ENCODE peak calls at places on chromosome 13, in five cellular contexts. T is HL-60, A is ovary, W is GM20000, G is GM12878. X is an unnamed sample.

GRCh38 chr13:32060319-32060924 is 28.8 kb downstream of the FRY start:
- DNase-seq in T (no peak), A (no peak), W (no peak), G (no peak), X (no peak)

GRCh38 chr13:93721483-93721882 is 494.9 kb downstream of the GPC6 start:
- DNase-seq in T (no peak), A (no peak), W (no peak), G (no peak), X (no peak)

GRCh38 chr13:23321534-23322241 is 111.8 kb downstream of the SACS start:
- DNase-seq in T (no peak), A (no peak), W (peak), G (peak), X (no peak)

GRCh38 chr13:100269837-100270236 is 180.9 kb downstream of the PCCA start:
- DNase-seq in T (peak), A (peak), W (no peak), G (no peak), X (no peak)

GRCh38 chr13:93502071-93502470 is 275.5 kb downstream of the GPC6 start:
- DNase-seq in T (no peak), A (no peak), W (no peak), G (no peak), X (no peak)

GRCh38 chr13:25181597-25181996 is 9.5 kb upstream of the AMER2 start:
- DNase-seq in T (no peak), A (no peak), W (peak), G (no peak), X (no peak)

GRCh38 chr13:49418206-49418605 is 25.7 kb downstream of the CAB39L start:
- DNase-seq in T (no peak), A (no peak), W (no peak), G (no peak), X (no peak)

GRCh38 chr13:97116754-97117153 is 105.4 kb upstream of the MBNL2 start:
- DNase-seq in T (no peak), A (no peak), W (no peak), G (no peak), X (no peak)

GRCh38 chr13:40477623-40478608 is 188.5 kb downstream of the FOXO1 start:
- DNase-seq in T (no peak), A (no peak), W (no peak), G (no peak), X (no peak)

GRCh38 chr13:50365683-50366391 is 350.6 kb downstream of the KCNRG start:
- DNase-seq in T (no peak), A (no peak), W (no peak), G (peak), X (no peak)

GRCh38 chr13:32381539-32381938 is 46.4 kb downstream of the N4BP2L1 start:
- DNase-seq in T (no peak), A (no peak), W (peak), G (no peak), X (no peak)

GRCh38 chr13:102191951-102192461 is 209.8 kb downstream of the FGF14 start:
- DNase-seq in T (no peak), A (no peak), W (no peak), G (no peak), X (no peak)

GRCh38 chr13:40452741-40453665 is 213.4 kb downstream of the FOXO1 start:
- DNase-seq in T (no peak), A (no peak), W (no peak), G (no peak), X (no peak)

GRCh38 chr13:40878823-40879222 is 89.4 kb downstream of the SLC25A15 start:
- DNase-seq in T (no peak), A (no peak), W (no peak), G (no peak), X (no peak)

GRCh38 chr13:79557666-79558065 is 76.7 kb downstream of the NDFIP2 start:
- DNase-seq in T (no peak), A (no peak), W (no peak), G (no peak), X (no peak)

GRCh38 chr13:70893832-70894231 is 785.6 kb upstream of the KLHL1 start:
- DNase-seq in T (peak), A (no peak), W (no peak), G (peak), X (no peak)

GRCh38 chr13:99280166-99280565 is 22.0 kb upstream of the GPR18 start:
- DNase-seq in T (peak), A (no peak), W (no peak), G (no peak), X (no peak)

GRCh38 chr13:23956106-23956505 is 58.8 kb upstream of the C1QTNF9B start:
- DNase-seq in T (no peak), A (no peak), W (no peak), G (no peak), X (no peak)

GRCh38 chr13:95360464-95361097 is 59.3 kb upstream of the ABCC4 start:
- DNase-seq in T (no peak), A (no peak), W (no peak), G (no peak), X (no peak)

GRCh38 chr13:98591721-98592352 is 14.9 kb upstream of the STK24 start:
- DNase-seq in T (no peak), A (no peak), W (no peak), G (no peak), X (no peak)

GRCh38 chr13:37306778-37307544 is 201.5 kb upstream of the CSNK1A1L start:
- DNase-seq in T (no peak), A (no peak), W (no peak), G (no peak), X (no peak)

GRCh38 chr13:64347662-64348061 is 2882.5 kb downstream of the PCDH9 start:
- DNase-seq in T (no peak), A (no peak), W (no peak), G (no peak), X (no peak)

GRCh38 chr13:29439601-29440381 is 155.7 kb downstream of the SLC7A1 start:
- DNase-seq in T (no peak), A (no peak), W (no peak), G (no peak), X (no peak)

GRCh38 chr13:29457299-29457698 is 138.2 kb downstream of the SLC7A1 start:
- DNase-seq in T (no peak), A (no peak), W (no peak), G (no peak), X (no peak)

GRCh38 chr13:110989331-110989730 is 74.5 kb upstream of the ANKRD10 start:
- DNase-seq in T (no peak), A (no peak), W (no peak), G (no peak), X (no peak)

GRCh38 chr13:64793592-64793991 is 2436.5 kb downstream of the PCDH9 start:
- DNase-seq in T (no peak), A (no peak), W (no peak), G (no peak), X (no peak)

GRCh38 chr13:92575782-92576181 is 650.8 kb upstream of the GPC6 start:
- DNase-seq in T (no peak), A (no peak), W (no peak), G (no peak), X (no peak)

GRCh38 chr13:35729926-35730627 is 253.6 kb upstream of the MAB21L1 start:
- DNase-seq in T (no peak), A (no peak), W (no peak), G (peak), X (no peak)

GRCh38 chr13:78022164-78022877 is 103.7 kb upstream of the EDNRB start:
- DNase-seq in T (no peak), A (no peak), W (peak), G (peak), X (no peak)

GRCh38 chr13:21717817-21718216 is 46.9 kb downstream of the FGF9 start:
- DNase-seq in T (no peak), A (no peak), W (no peak), G (no peak), X (no peak)

GRCh38 chr13:70889163-70889562 is 780.9 kb upstream of the KLHL1 start:
- DNase-seq in T (no peak), A (no peak), W (no peak), G (no peak), X (no peak)

GRCh38 chr13:74114641-74115040 is 19.6 kb downstream of the KLF12 start:
- DNase-seq in T (no peak), A (no peak), W (no peak), G (no peak), X (no peak)

GRCh38 chr13:20399515-20399914 is 126.1 kb downstream of the CRYL1 start:
- DNase-seq in T (no peak), A (no peak), W (no peak), G (no peak), X (no peak)

GRCh38 chr13:67048084-67048792 is 181.9 kb downstream of the PCDH9 start:
- DNase-seq in T (no peak), A (no peak), W (peak), G (no peak), X (no peak)

GRCh38 chr13:106281426-106281825 is 254.0 kb downstream of the EFNB2 start:
- DNase-seq in T (no peak), A (no peak), W (no peak), G (no peak), X (no peak)

GRCh38 chr13:96041326-96042092 is 11.7 kb downstream of the UGGT2 start:
- DNase-seq in T (no peak), A (no peak), W (no peak), G (no peak), X (no peak)

GRCh38 chr13:46484561-46484960 is 68.4 kb upstream of the LRCH1 start:
- DNase-seq in T (no peak), A (no peak), W (no peak), G (no peak), X (no peak)

GRCh38 chr13:99263386-99263785 is 5.2 kb upstream of the GPR18 start:
- DNase-seq in T (no peak), A (no peak), W (no peak), G (no peak), X (no peak)

GRCh38 chr13:60591348-60591747 is 194.3 kb downstream of the TDRD3 start:
- DNase-seq in T (peak), A (no peak), W (no peak), G (no peak), X (no peak)

DNA sequence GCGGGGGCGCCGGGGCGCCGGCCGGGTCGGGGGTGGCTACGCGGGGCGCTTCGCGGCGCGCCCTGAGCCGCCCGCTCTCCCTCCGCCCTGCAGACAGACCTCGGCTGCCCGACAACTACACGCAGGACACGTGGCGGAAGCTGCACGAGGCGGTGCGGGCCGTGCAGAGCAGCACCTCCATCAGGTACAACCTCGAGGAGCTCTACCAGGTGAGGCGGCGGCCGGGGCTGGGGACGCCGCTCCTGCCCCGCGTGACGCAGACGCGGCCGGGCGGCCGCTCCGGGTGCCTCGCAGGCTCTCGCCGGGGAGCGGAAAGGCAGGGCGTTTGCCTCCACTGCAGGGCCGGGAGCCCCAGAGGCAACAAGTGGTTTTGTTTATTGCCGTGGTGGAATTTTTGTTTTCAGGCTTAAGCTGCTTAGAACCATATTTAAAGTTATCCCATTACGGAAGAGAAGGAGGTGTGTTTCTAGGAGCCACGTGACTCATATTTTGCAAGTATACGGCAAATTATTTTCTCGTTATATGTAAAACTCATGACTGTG is 538 bp downstream of the CUL4A start:
- DNase-seq in T (no peak), A (peak), W (peak), G (no peak), X (peak)
- TF ChIP-seq CTCF in T (no peak), A (no peak), W (no peak), G (no peak), X (no peak)

GRCh38 chr13:42333613-42334328 is 61.8 kb downstream of the AKAP11 start:
- DNase-seq in T (no peak), A (no peak), W (peak), G (no peak), X (no peak)
- TF ChIP-seq CTCF in T (peak), A (no peak), W (peak), G (peak), X (peak)

GRCh38 chr13:44573071-44573470 is 3.1 kb downstream of the TSC22D1 start:
- DNase-seq in T (no peak), A (no peak), W (no peak), G (no peak), X (no peak)

GRCh38 chr13:44575035-44575434 is 1.1 kb downstream of the TSC22D1 start:
- DNase-seq in T (no peak), A (no peak), W (no peak), G (no peak), X (no peak)

GRCh38 chr13:44575741-44576395 is at the start of gene TSC22D1:
- DNase-seq in T (no peak), A (peak), W (peak), G (no peak), X (peak)

GRCh38 chr13:44573790-44574465 is 2.2 kb downstream of the TSC22D1 start:
- DNase-seq in T (no peak), A (no peak), W (no peak), G (no peak), X (no peak)

DNA sequence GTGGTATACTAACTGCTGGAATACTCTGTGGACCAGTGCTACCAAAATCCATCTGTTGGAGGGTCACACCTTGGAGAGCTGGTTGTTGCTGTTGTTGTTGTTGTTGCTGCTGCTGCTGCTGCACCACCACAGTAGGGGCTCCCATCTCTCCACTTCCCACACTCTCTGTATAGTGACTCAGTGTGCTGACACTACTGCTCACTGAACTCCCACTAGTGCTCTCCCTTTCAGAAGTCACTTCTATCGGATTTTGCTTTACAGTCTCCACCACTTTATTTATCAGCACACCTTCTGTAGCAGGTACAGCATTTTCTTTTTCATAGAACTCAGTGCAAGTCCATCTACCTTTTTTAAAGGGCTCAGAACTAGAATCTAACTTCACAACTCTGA is 1.7 kb downstream of the TSC22D1 start:
- DNase-seq in T (no peak), A (no peak), W (no peak), G (no peak), X (no peak)
- TF ChIP-seq CTCF in T (no peak), A (no peak), W (no peak), G (no peak), X (no peak)

GRCh38 chr13:109872864-109873263 is 86.5 kb upstream of the IRS2 start:
- DNase-seq in T (no peak), A (no peak), W (no peak), G (no peak), X (no peak)

GRCh38 chr13:109869312-109870237 is 83.2 kb upstream of the IRS2 start:
- DNase-seq in T (no peak), A (peak), W (no peak), G (no peak), X (peak)

GRCh38 chr13:109870281-109871017 is 84.1 kb upstream of the IRS2 start:
- DNase-seq in T (no peak), A (no peak), W (no peak), G (no peak), X (no peak)

GRCh38 chr13:109868583-109869311 is 82.4 kb upstream of the IRS2 start:
- DNase-seq in T (no peak), A (no peak), W (no peak), G (no peak), X (no peak)

GRCh38 chr13:109871018-109871370 is 84.6 kb upstream of the IRS2 start:
- DNase-seq in T (no peak), A (no peak), W (no peak), G (no peak), X (no peak)
- TF ChIP-seq CTCF in T (no peak), A (no peak), W (no peak), G (no peak), X (no peak)

X was measured in pancreas.